ENCODE peak calls at places on chromosomes 3 and 15, in four cellular contexts. One of them, this sample, is unnamed.

GRCh38 chr15:29276366-29276765 is 6.7 kb upstream of the NSMCE3 start:
- DNase-seq in body of pancreas: no peak
- DNase-seq in IMR-90: peak; percentile 17
- DNase-seq in CD8-positive, alpha-beta memory T cell: no peak
- DNase-seq in this sample: no peak

GRCh38 chr3:107644631-107645030 is 121.9 kb downstream of the BBX start:
- DNase-seq in body of pancreas: no peak
- DNase-seq in IMR-90: peak; percentile 31
- DNase-seq in CD8-positive, alpha-beta memory T cell: no peak
- DNase-seq in this sample: no peak

GRCh38 chr15:65095747-65096104 is 19.2 kb downstream of the KBTBD13 start:
- DNase-seq in body of pancreas: no peak
- DNase-seq in IMR-90: no peak
- DNase-seq in CD8-positive, alpha-beta memory T cell: no peak
- DNase-seq in this sample: no peak

GRCh38 chr15:56804279-56804678 is 71.0 kb upstream of the ZNF280D start:
- DNase-seq in body of pancreas: no peak
- DNase-seq in IMR-90: no peak
- DNase-seq in CD8-positive, alpha-beta memory T cell: no peak
- DNase-seq in this sample: no peak

GRCh38 chr15:65376767-65377104 is 1.1 kb downstream of the IGDCC3 start:
- DNase-seq in body of pancreas: no peak
- DNase-seq in IMR-90: no peak
- DNase-seq in CD8-positive, alpha-beta memory T cell: no peak
- DNase-seq in this sample: peak; percentile 22

GRCh38 chr3:55746808-55747413 is 259.8 kb upstream of the WNT5A start:
- DNase-seq in body of pancreas: no peak
- DNase-seq in IMR-90: peak; percentile 17
- DNase-seq in CD8-positive, alpha-beta memory T cell: no peak
- DNase-seq in this sample: no peak

GRCh38 chr3:65177879-65178484 is 490.2 kb upstream of the ADAMTS9 start:
- DNase-seq in body of pancreas: no peak
- DNase-seq in IMR-90: no peak
- DNase-seq in CD8-positive, alpha-beta memory T cell: no peak
- DNase-seq in this sample: no peak

GRCh38 chr15:63462053-63462452 is 42.3 kb upstream of the USP3 start:
- DNase-seq in body of pancreas: no peak
- DNase-seq in IMR-90: peak; percentile 80
- DNase-seq in CD8-positive, alpha-beta memory T cell: no peak
- DNase-seq in this sample: peak; percentile 68

GRCh38 chr3:16477501-16477900 is 36.0 kb downstream of the RFTN1 start:
- DNase-seq in body of pancreas: no peak
- DNase-seq in IMR-90: peak; percentile 49
- DNase-seq in CD8-positive, alpha-beta memory T cell: no peak
- DNase-seq in this sample: no peak

GRCh38 chr3:126340081-126340511 is 17.1 kb downstream of the KLF15 start:
- DNase-seq in body of pancreas: peak; percentile 36
- DNase-seq in IMR-90: no peak
- DNase-seq in CD8-positive, alpha-beta memory T cell: no peak
- DNase-seq in this sample: no peak

GRCh38 chr15:61831505-61831921 is 228.7 kb downstream of the VPS13C start:
- DNase-seq in body of pancreas: no peak
- DNase-seq in IMR-90: no peak
- DNase-seq in CD8-positive, alpha-beta memory T cell: no peak
- DNase-seq in this sample: no peak

GRCh38 chr3:16048435-16049318 is 125.8 kb upstream of the GALNT15 start:
- DNase-seq in body of pancreas: peak; percentile 64
- DNase-seq in IMR-90: peak; percentile 81
- DNase-seq in CD8-positive, alpha-beta memory T cell: peak; percentile 12
- DNase-seq in this sample: peak; percentile 85

GRCh38 chr3:84959470-84960380 is 936 bp downstream of the CADM2 start:
- DNase-seq in body of pancreas: no peak
- DNase-seq in IMR-90: no peak
- DNase-seq in CD8-positive, alpha-beta memory T cell: no peak
- DNase-seq in this sample: peak; percentile 17

DNA sequence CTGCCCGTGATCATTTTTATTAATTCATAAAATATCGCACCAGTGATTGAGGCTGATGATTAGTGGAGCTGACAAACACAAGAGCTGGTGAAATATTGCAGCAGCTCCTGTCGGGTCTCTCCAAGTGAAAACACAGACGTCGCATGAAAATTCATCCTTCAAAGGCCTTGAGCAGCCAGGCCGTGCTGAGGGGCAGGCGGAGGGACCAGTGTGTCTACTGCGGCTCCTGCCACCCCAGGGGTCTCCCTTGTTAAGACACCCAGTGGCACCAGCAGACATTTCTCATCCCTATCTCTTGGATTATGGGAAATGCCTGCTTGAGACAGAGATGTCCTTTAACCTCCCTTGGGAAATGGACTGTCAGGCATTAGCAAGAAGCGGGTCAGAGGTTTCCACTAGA is 289.4 kb upstream of the TLE3 start:
- DNase-seq in body of pancreas: no peak
- DNase-seq in IMR-90: no peak
- DNase-seq in CD8-positive, alpha-beta memory T cell: no peak
- DNase-seq in this sample: no peak
- H3K4me1 ChIP-seq in body of pancreas: no peaks in the 10 kb centered on the region
- H3K4me1 ChIP-seq in IMR-90: no peaks in the 10 kb centered on the region
- H3K4me1 ChIP-seq in CD8-positive, alpha-beta memory T cell: no peaks in the 10 kb centered on the region
- H3K4me1 ChIP-seq in this sample: peaks cover 8% of the 10 kb centered on the region

GRCh38 chr3:150931710-150932109 is 26.5 kb upstream of the MINDY4B start:
- DNase-seq in body of pancreas: no peak
- DNase-seq in IMR-90: no peak
- DNase-seq in CD8-positive, alpha-beta memory T cell: no peak
- DNase-seq in this sample: no peak
- H3K27me3 ChIP-seq in body of pancreas: no peaks in the 10 kb centered on the region
- H3K27me3 ChIP-seq in IMR-90: peaks cover 13% of the 10 kb centered on the region
- H3K27me3 ChIP-seq in CD8-positive, alpha-beta memory T cell: peaks cover 4% of the 10 kb centered on the region
- H3K27me3 ChIP-seq in this sample: no peaks in the 10 kb centered on the region

GRCh38 chr3:120024103-120024502 is 70.1 kb downstream of the GSK3B start:
- DNase-seq in body of pancreas: no peak
- DNase-seq in IMR-90: no peak
- DNase-seq in CD8-positive, alpha-beta memory T cell: no peak
- DNase-seq in this sample: no peak

GRCh38 chr3:120018299-120018698 is 75.9 kb downstream of the GSK3B start:
- DNase-seq in body of pancreas: no peak
- DNase-seq in IMR-90: no peak
- DNase-seq in CD8-positive, alpha-beta memory T cell: no peak
- DNase-seq in this sample: no peak

GRCh38 chr3:120017692-120018091 is 76.6 kb downstream of the GSK3B start:
- DNase-seq in body of pancreas: no peak
- DNase-seq in IMR-90: no peak
- DNase-seq in CD8-positive, alpha-beta memory T cell: no peak
- DNase-seq in this sample: no peak

GRCh38 chr3:120022729-120023128 is 71.5 kb downstream of the GSK3B start:
- DNase-seq in body of pancreas: no peak
- DNase-seq in IMR-90: peak; percentile 31
- DNase-seq in CD8-positive, alpha-beta memory T cell: no peak
- DNase-seq in this sample: no peak

DNA sequence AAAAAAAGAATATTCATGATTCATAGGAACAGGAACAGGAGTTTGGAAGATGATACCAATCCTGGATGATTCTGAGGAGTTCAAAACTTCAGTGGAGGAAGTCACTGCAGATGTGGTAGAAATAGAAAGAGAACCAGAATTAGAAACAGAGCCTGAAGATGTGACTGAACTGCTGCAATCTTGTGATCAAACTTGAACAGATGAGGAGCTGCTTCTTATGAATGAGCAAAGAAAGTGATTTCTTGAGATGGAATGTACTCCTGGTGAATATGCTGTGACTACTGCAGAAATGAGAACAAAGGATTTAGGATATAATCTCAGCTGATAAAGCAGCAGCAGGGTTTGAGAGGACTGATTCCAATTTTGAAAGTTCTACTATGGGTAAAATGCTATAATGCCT is 72.7 kb downstream of the GSK3B start:
- DNase-seq in body of pancreas: no peak
- DNase-seq in IMR-90: peak; percentile 57
- DNase-seq in CD8-positive, alpha-beta memory T cell: no peak
- DNase-seq in this sample: no peak
- H3K4me1 ChIP-seq in body of pancreas: peaks cover 17% of the 10 kb centered on the region
- H3K4me1 ChIP-seq in IMR-90: peaks cover 2% of the 10 kb centered on the region
- H3K4me1 ChIP-seq in CD8-positive, alpha-beta memory T cell: peaks cover 34% of the 10 kb centered on the region
- H3K4me1 ChIP-seq in this sample: peaks cover 8% of the 10 kb centered on the region

GRCh38 chr3:46061108-46061507 is 33.8 kb upstream of the XCR1 start:
- DNase-seq in body of pancreas: no peak
- DNase-seq in IMR-90: no peak
- DNase-seq in CD8-positive, alpha-beta memory T cell: no peak
- DNase-seq in this sample: no peak

GRCh38 chr3:46057716-46058115 is 30.4 kb upstream of the XCR1 start:
- DNase-seq in body of pancreas: no peak
- DNase-seq in IMR-90: no peak
- DNase-seq in CD8-positive, alpha-beta memory T cell: no peak
- DNase-seq in this sample: no peak

GRCh38 chr3:46059432-46059831 is 32.1 kb upstream of the XCR1 start:
- DNase-seq in body of pancreas: peak; percentile 27
- DNase-seq in IMR-90: no peak
- DNase-seq in CD8-positive, alpha-beta memory T cell: no peak
- DNase-seq in this sample: no peak

GRCh38 chr3:46056686-46057085 is 29.4 kb upstream of the XCR1 start:
- DNase-seq in body of pancreas: no peak
- DNase-seq in IMR-90: no peak
- DNase-seq in CD8-positive, alpha-beta memory T cell: no peak
- DNase-seq in this sample: no peak

DNA sequence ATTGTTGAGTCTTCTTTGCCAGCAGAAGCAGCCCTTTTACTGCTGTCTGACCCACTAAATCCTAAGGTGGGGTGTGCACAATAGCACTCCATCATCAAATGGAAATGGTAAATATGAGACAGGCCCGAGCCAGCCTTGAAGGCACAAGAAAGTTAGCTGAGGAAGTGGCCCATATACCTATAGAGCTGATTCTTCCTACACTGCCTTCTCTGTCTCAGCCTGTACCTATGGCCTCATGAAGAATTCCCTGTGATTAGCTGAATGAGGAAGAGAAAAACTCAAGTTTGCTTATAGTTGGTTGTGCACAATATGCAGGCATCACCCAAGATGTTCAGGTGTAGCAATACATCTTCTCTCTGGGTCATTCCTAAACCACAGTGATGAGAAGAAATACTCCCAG is 31.7 kb upstream of the XCR1 start:
- DNase-seq in body of pancreas: no peak
- DNase-seq in IMR-90: no peak
- DNase-seq in CD8-positive, alpha-beta memory T cell: no peak
- DNase-seq in this sample: no peak
- H3K27me3 ChIP-seq in body of pancreas: no peaks in the 10 kb centered on the region
- H3K27me3 ChIP-seq in IMR-90: peaks cover 35% of the 10 kb centered on the region
- H3K27me3 ChIP-seq in CD8-positive, alpha-beta memory T cell: no peaks in the 10 kb centered on the region
- H3K27me3 ChIP-seq in this sample: no peaks in the 10 kb centered on the region

GRCh38 chr3:69096299-69096698 is 11.6 kb downstream of the ARL6IP5 start:
- DNase-seq in body of pancreas: no peak
- DNase-seq in IMR-90: no peak
- DNase-seq in CD8-positive, alpha-beta memory T cell: no peak
- DNase-seq in this sample: no peak
- H3K4me1 ChIP-seq in body of pancreas: peaks cover 60% of the 10 kb centered on the region
- H3K4me1 ChIP-seq in IMR-90: peaks cover 10% of the 10 kb centered on the region
- H3K4me1 ChIP-seq in CD8-positive, alpha-beta memory T cell: peaks cover 82% of the 10 kb centered on the region
- H3K4me1 ChIP-seq in this sample: peaks cover 20% of the 10 kb centered on the region

GRCh38 chr15:37594431-37594830 is 340.0 kb upstream of the TMCO5A start:
- DNase-seq in body of pancreas: no peak
- DNase-seq in IMR-90: no peak
- DNase-seq in CD8-positive, alpha-beta memory T cell: no peak
- DNase-seq in this sample: no peak

GRCh38 chr15:37599175-37599574 is 335.3 kb upstream of the TMCO5A start:
- DNase-seq in body of pancreas: no peak
- DNase-seq in IMR-90: no peak
- DNase-seq in CD8-positive, alpha-beta memory T cell: no peak
- DNase-seq in this sample: no peak
- H3K27me3 ChIP-seq in body of pancreas: no peaks in the 10 kb centered on the region
- H3K27me3 ChIP-seq in IMR-90: peaks cover 2% of the 10 kb centered on the region
- H3K27me3 ChIP-seq in CD8-positive, alpha-beta memory T cell: no peaks in the 10 kb centered on the region
- H3K27me3 ChIP-seq in this sample: no peaks in the 10 kb centered on the region

GRCh38 chr15:27993996-27994775 is 104.9 kb downstream of the OCA2 start:
- DNase-seq in body of pancreas: no peak
- DNase-seq in IMR-90: no peak
- DNase-seq in CD8-positive, alpha-beta memory T cell: no peak
- DNase-seq in this sample: no peak
- H3K4me1 ChIP-seq in body of pancreas: no peaks in the 10 kb centered on the region
- H3K4me1 ChIP-seq in IMR-90: no peaks in the 10 kb centered on the region
- H3K4me1 ChIP-seq in CD8-positive, alpha-beta memory T cell: no peaks in the 10 kb centered on the region
- H3K4me1 ChIP-seq in this sample: no peaks in the 10 kb centered on the region

This sample was measured in cardiac muscle cell.